ENCODE peak calls at places on chromosomes 16 and 17, in ten cellular contexts. E is astrocyte of the cerebellum; R is Caco-2; P is spleen; F is right cardiac atrium; L is osteoblast; Z is adrenal gland; M is GM23248; C is fibroblast of villous mesenchyme; S is CD8-positive, alpha-beta memory T cell. W is an unnamed sample.

GRCh38 chr16:87255866-87256265 is 61.3 kb downstream of the C16orf95 start:
- DNase-seq in E (no peak), R (no peak), P (peak; percentile 29), F (no peak), L (no peak), Z (no peak), M (no peak), C (no peak), S (no peak), W (no peak)

GRCh38 chr17:50866950-50867855 is 1.0 kb upstream of the TOB1 start:
- DNase-seq in E (peak; percentile 84), R (peak; percentile 100), P (peak; percentile 95), F (peak; percentile 96), L (peak; percentile 96), Z (peak; percentile 98), M (peak; percentile 96), C (peak; percentile 97), S (peak; percentile 79), W (peak; percentile 73)

GRCh38 chr16:89505204-89506112 is 2.7 kb upstream of the SPG7 start:
- DNase-seq in E (no peak), R (no peak), P (peak; percentile 95), F (peak; percentile 92), L (peak; percentile 93), Z (peak; percentile 98), M (peak; percentile 74), C (peak; percentile 97), S (peak; percentile 82), W (peak; percentile 78)

GRCh38 chr17:5530265-5530782 is 44.0 kb downstream of the MIS12 start:
- DNase-seq in E (no peak), R (no peak), P (no peak), F (no peak), L (no peak), Z (no peak), M (no peak), C (no peak), S (no peak), W (no peak)

GRCh38 chr17:57819273-57819672 is 30.6 kb downstream of the MRPS23 start:
- DNase-seq in E (no peak), R (no peak), P (no peak), F (no peak), L (no peak), Z (no peak), M (no peak), C (no peak), S (no peak), W (no peak)

GRCh38 chr16:81567987-81568748 is 123.6 kb downstream of the CMIP start:
- DNase-seq in E (peak; percentile 59), R (no peak), P (no peak), F (peak; percentile 62), L (peak; percentile 95), Z (peak; percentile 90), M (peak; percentile 88), C (peak; percentile 49), S (no peak), W (no peak)

GRCh38 chr16:4868046-4868445 is 20.8 kb downstream of the UBN1 start:
- DNase-seq in E (no peak), R (no peak), P (no peak), F (no peak), L (no peak), Z (no peak), M (no peak), C (no peak), S (no peak), W (no peak)

GRCh38 chr16:2698103-2698870 is 16.0 kb downstream of the KCTD5 start:
- DNase-seq in E (no peak), R (no peak), P (no peak), F (no peak), L (no peak), Z (no peak), M (no peak), C (no peak), S (no peak), W (no peak)

GRCh38 chr17:9239260-9239820 is 218.0 kb downstream of the NTN1 start:
- DNase-seq in E (no peak), R (no peak), P (peak; percentile 86), F (peak; percentile 76), L (no peak), Z (peak; percentile 39), M (no peak), C (no peak), S (peak; percentile 8), W (no peak)

GRCh38 chr17:9240659-9241370 is 219.5 kb downstream of the NTN1 start:
- DNase-seq in E (no peak), R (peak; percentile 13), P (no peak), F (peak; percentile 94), L (peak; percentile 88), Z (peak; percentile 76), M (peak; percentile 65), C (peak; percentile 66), S (no peak), W (no peak)

GRCh38 chr17:9241371-9241712 is 220.0 kb downstream of the NTN1 start:
- DNase-seq in E (peak; percentile 51), R (no peak), P (no peak), F (peak; percentile 89), L (no peak), Z (peak; percentile 42), M (peak; percentile 31), C (peak; percentile 26), S (no peak), W (no peak)

GRCh38 chr17:9238340-9239259 is 217.3 kb downstream of the NTN1 start:
- DNase-seq in E (no peak), R (no peak), P (peak; percentile 69), F (peak; percentile 11), L (peak; percentile 72), Z (no peak), M (no peak), C (no peak), S (no peak), W (no peak)

DNA sequence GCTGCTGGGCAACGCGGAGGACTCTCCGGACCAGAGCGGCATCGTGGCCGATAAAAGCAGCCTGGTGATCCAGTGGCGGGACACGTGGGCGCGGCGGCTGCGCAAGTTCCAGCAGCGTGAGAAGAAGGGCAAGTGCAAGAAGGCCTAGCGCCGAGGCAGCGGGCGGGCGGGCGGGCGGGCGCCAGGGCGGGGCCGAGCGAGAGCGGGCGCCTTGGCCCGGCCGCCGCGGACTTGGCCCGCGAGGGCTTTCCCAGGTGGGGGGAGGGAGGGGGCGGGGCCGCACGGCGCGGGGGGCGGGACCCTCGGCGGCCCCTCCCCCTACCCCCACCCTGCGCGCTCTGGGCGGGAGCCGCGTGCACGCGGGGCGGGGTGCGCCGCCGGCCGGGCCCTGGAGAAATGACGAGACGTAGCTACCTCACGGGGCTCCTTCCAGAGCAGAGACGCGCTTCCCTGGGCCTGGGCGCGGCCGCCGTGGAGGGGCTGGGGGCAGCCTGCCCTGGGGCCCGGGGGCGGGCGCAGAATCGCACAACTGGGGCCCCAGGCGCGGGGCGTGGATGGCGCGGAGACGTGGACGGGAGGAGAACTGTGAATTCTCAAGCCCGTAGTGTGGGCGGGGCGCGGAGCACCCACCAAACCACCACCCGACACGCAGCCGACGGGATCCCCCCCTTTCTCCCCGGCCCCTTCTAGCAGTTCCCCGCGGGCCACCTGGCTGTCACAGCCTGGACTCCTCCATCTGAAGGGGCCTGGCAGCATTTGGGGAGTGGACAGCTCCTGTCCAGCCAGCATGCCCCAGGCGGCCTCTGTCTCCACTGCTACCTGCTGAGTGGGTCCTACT is 218.7 kb downstream of the NTN1 start:
- DNase-seq in E (no peak), R (no peak), P (peak; percentile 90), F (peak; percentile 92), L (peak; percentile 99), Z (peak; percentile 79), M (peak; percentile 91), C (peak; percentile 63), S (peak; percentile 69), W (no peak)
- H3K4me3 ChIP-seq in E (peak overlapping the region; percentile 26), R (no peak overlapping the region), P (peak overlapping the region; percentile 44), F (peak overlapping the region; percentile 63), L (peak overlapping the region; percentile 65), Z (no peak overlapping the region), M (peak overlapping the region; percentile 67), C (peak overlapping the region; percentile 50), S (peak overlapping the region; percentile 70), W (peak overlapping the region; percentile 46)

DNA sequence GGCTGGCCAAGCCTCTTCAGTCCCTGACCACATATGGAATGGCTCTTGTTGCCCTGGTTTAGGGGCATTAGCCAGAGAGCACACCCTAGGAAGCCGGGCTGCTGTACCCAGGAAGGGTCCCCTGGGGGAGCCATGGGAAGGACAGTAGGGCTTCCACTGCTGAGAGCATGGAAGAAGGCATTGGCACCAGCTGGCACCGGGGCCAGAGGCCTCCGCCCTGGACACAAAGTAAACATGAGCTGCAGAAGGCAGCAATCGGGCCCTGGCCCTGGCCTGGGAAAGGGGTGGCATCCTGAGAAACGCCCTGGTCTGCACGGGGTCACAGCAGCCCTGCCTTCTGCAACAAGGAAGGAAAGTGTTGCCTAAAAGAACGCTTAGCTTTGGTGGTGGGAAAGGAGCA is 49.4 kb downstream of the VAC14 start:
- DNase-seq in E (no peak), R (no peak), P (peak; percentile 83), F (peak; percentile 65), L (no peak), Z (no peak), M (no peak), C (no peak), S (no peak), W (no peak)
- H3K4me3 ChIP-seq in E (no peak overlapping the region), R (no peak overlapping the region), P (no peak overlapping the region), F (no peak overlapping the region), L (no peak overlapping the region), Z (no peak overlapping the region), M (no peak overlapping the region), C (no peak overlapping the region), S (no peak overlapping the region), W (no peak overlapping the region)

GRCh38 chr17:34153988-34154387 is 101.1 kb upstream of the CCL2 start:
- DNase-seq in E (no peak), R (no peak), P (no peak), F (no peak), L (no peak), Z (no peak), M (no peak), C (no peak), S (no peak), W (no peak)

GRCh38 chr17:34156401-34156740 is 98.7 kb upstream of the CCL2 start:
- DNase-seq in E (no peak), R (no peak), P (no peak), F (no peak), L (no peak), Z (no peak), M (no peak), C (no peak), S (no peak), W (no peak)

GRCh38 chr17:34155947-34156346 is 99.1 kb upstream of the CCL2 start:
- DNase-seq in E (no peak), R (no peak), P (no peak), F (no peak), L (peak; percentile 17), Z (no peak), M (no peak), C (no peak), S (no peak), W (no peak)

GRCh38 chr17:34156741-34157589 is 98.1 kb upstream of the CCL2 start:
- DNase-seq in E (no peak), R (no peak), P (no peak), F (peak; percentile 56), L (peak; percentile 64), Z (no peak), M (peak; percentile 11), C (no peak), S (no peak), W (no peak)

GRCh38 chr17:34154916-34155730 is 100.0 kb upstream of the CCL2 start:
- DNase-seq in E (no peak), R (no peak), P (no peak), F (no peak), L (peak; percentile 32), Z (no peak), M (no peak), C (no peak), S (no peak), W (no peak)
- H3K4me3 ChIP-seq in E (no peak overlapping the region), R (no peak overlapping the region), P (no peak overlapping the region), F (no peak overlapping the region), L (no peak overlapping the region), Z (no peak overlapping the region), M (no peak overlapping the region), C (no peak overlapping the region), S (no peak overlapping the region), W (no peak overlapping the region)

DNA sequence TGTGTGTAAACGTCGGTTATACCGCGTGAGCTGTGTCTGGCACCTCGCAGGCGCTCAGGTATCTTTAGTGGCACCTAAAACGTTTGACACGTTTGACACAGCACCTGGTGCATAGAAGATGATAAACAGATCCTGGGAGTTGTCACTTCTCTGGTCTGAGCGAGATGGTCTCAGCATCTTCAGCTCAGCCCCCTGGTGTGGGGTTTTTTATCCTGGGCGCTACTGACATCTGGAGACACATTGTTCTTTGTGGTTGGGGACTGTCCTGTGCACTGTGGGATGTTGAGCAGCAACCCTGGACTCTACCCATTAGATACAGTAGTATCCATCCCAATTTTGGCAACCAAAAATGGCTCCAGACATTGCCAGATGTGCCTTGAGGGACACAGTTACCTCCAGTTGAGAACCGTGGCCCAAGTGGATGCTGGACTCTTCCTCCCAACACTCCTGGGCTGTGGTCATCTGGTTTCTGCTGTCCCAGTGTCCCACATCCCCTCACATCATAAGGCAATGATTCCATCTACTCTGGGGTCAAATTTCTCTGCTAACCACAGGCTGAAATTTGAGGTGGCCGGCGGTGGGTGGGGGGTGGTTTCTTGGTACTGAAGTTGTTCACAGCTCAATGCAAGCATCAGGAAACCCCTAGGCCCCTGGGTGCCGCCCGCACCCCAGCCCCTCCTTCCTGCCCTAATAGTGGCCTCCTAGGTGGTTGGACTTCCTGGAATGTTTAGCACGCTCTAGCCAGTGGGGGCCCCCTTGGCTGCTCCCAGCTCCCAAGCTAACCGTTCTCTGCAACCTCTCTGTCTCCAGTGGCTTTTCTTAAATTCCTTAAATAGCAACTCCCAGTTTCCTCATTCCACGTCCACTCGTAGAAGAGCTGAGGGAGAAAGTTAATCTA is 124.7 kb downstream of the ABCC1 start:
- DNase-seq in E (peak; percentile 88), R (peak; percentile 79), P (no peak), F (peak; percentile 67), L (peak; percentile 89), Z (no peak), M (peak; percentile 78), C (peak; percentile 83), S (no peak), W (peak; percentile 76)
- H3K4me3 ChIP-seq in E (no peak overlapping the region), R (no peak overlapping the region), P (no peak overlapping the region), F (no peak overlapping the region), L (no peak overlapping the region), Z (no peak overlapping the region), M (no peak overlapping the region), C (no peak overlapping the region), S (no peak overlapping the region), W (no peak overlapping the region)

W was measured in skeletal muscle cell.